ENCODE peak calls at places on chromosomes 1 and 21, in four cellular contexts. One of them, this sample, is unnamed.

GRCh38 chr1:158145173-158145719 is 35.4 kb upstream of the CD1D start:
- DNase-seq in GM23338: no peak
- DNase-seq in neural progenitor cell: no peak
- DNase-seq in left lung: no peak
- DNase-seq in this sample: peak

GRCh38 chr1:109197163-109198042 is 16.3 kb upstream of the SARS1 start:
- DNase-seq in GM23338: no peak
- DNase-seq in neural progenitor cell: no peak
- DNase-seq in left lung: no peak
- DNase-seq in this sample: peak

GRCh38 chr1:183472488-183473285 is at the start of gene SMG7:
- DNase-seq in neural progenitor cell: peak
- DNase-seq in GM23338: peak
- DNase-seq in left lung: peak
- DNase-seq in this sample: peak

GRCh38 chr21:40902299-40902698 is 55.3 kb upstream of the DSCAM start:
- DNase-seq in GM23338: no peak
- DNase-seq in neural progenitor cell: no peak
- DNase-seq in left lung: no peak
- DNase-seq in this sample: no peak

GRCh38 chr1:105485207-105485606 is 1571.3 kb upstream of the PRMT6 start:
- DNase-seq in GM23338: no peak
- DNase-seq in neural progenitor cell: no peak
- DNase-seq in left lung: no peak
- DNase-seq in this sample: peak

GRCh38 chr1:86436041-86436440 is 12.1 kb downstream of the CLCA2 start:
- DNase-seq in neural progenitor cell: no peak
- DNase-seq in left lung: no peak
- DNase-seq in GM23338: no peak
- DNase-seq in this sample: no peak

GRCh38 chr1:188986751-188987417 is 1490.8 kb downstream of the BRINP3 start:
- DNase-seq in left lung: peak
- DNase-seq in GM23338: no peak
- DNase-seq in neural progenitor cell: peak
- DNase-seq in this sample: no peak

GRCh38 chr1:102045752-102046151 is 49.0 kb upstream of the OLFM3 start:
- DNase-seq in neural progenitor cell: no peak
- DNase-seq in left lung: no peak
- DNase-seq in GM23338: no peak
- DNase-seq in this sample: no peak

GRCh38 chr1:226525750-226526149 is 22.8 kb upstream of the STUM start:
- DNase-seq in neural progenitor cell: no peak
- DNase-seq in GM23338: no peak
- DNase-seq in left lung: no peak
- DNase-seq in this sample: no peak

GRCh38 chr1:245441699-245442098 is 286.9 kb downstream of the KIF26B start:
- DNase-seq in GM23338: no peak
- DNase-seq in neural progenitor cell: no peak
- DNase-seq in left lung: no peak
- DNase-seq in this sample: no peak

GRCh38 chr1:235127203-235127602 is 1.4 kb downstream of the TOMM20 start:
- DNase-seq in neural progenitor cell: no peak
- DNase-seq in left lung: no peak
- DNase-seq in GM23338: no peak
- DNase-seq in this sample: no peak

GRCh38 chr21:46619846-46620245 is 15.0 kb upstream of the S100B start:
- DNase-seq in left lung: no peak
- DNase-seq in GM23338: no peak
- DNase-seq in neural progenitor cell: no peak
- DNase-seq in this sample: no peak

GRCh38 chr21:46620846-46621245 is 14.6 kb upstream of the PRMT2 start:
- DNase-seq in left lung: no peak
- DNase-seq in GM23338: no peak
- DNase-seq in neural progenitor cell: no peak
- DNase-seq in this sample: no peak

GRCh38 chr21:46621457-46622182 is 13.9 kb upstream of the PRMT2 start:
- DNase-seq in left lung: no peak
- DNase-seq in GM23338: no peak
- DNase-seq in neural progenitor cell: peak
- DNase-seq in this sample: no peak

GRCh38 chr21:46624050-46624449 is 11.4 kb upstream of the PRMT2 start:
- DNase-seq in GM23338: no peak
- DNase-seq in left lung: no peak
- DNase-seq in neural progenitor cell: no peak
- DNase-seq in this sample: no peak

DNA sequence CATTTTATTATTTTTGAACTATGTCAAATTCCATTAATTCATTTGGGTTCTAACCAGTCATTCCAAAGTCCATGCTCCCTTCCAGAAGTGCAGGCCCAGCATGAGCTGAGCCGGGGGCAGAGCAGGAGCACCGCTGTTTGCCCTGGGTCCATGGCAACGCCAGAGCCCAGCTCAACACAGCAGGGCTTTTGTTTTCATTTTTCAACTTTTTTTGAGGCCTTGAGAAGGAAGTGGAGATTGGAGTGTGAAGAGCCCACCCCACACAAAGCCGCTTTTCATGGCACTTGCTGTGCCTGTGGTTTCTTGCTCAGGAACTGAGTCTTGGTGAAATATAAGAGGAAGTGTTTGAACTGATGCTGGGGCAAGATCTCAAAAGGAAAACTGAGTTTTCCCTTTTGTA is 13.2 kb upstream of the PRMT2 start:
- DNase-seq in left lung: no peak
- DNase-seq in neural progenitor cell: peak
- DNase-seq in GM23338: peak
- DNase-seq in this sample: no peak
- H3K27ac ChIP-seq in left lung: peak
- H3K27ac ChIP-seq in neural progenitor cell: peak
- H3K27ac ChIP-seq in GM23338: no peak
- H3K27ac ChIP-seq in this sample: no peak

GRCh38 chr21:46664316-46664995 is 29.0 kb downstream of the PRMT2 start:
- DNase-seq in GM23338: no peak
- DNase-seq in neural progenitor cell: no peak
- DNase-seq in left lung: no peak
- DNase-seq in this sample: no peak

GRCh38 chr21:46668381-46668780 is 32.9 kb downstream of the PRMT2 start:
- DNase-seq in left lung: no peak
- DNase-seq in neural progenitor cell: no peak
- DNase-seq in GM23338: no peak
- DNase-seq in this sample: no peak

GRCh38 chr21:46665566-46665965 is 30.1 kb downstream of the PRMT2 start:
- DNase-seq in left lung: no peak
- DNase-seq in neural progenitor cell: no peak
- DNase-seq in GM23338: no peak
- DNase-seq in this sample: no peak

GRCh38 chr21:46667735-46668380 is 32.4 kb downstream of the PRMT2 start:
- DNase-seq in left lung: peak
- DNase-seq in neural progenitor cell: peak
- DNase-seq in GM23338: peak
- DNase-seq in this sample: peak

GRCh38 chr21:46667191-46667734 is 31.8 kb downstream of the PRMT2 start:
- DNase-seq in GM23338: peak
- DNase-seq in left lung: no peak
- DNase-seq in neural progenitor cell: peak
- DNase-seq in this sample: peak
- H3K27ac ChIP-seq in GM23338: no peak
- H3K27ac ChIP-seq in left lung: no peak
- H3K27ac ChIP-seq in neural progenitor cell: no peak
- H3K27ac ChIP-seq in this sample: peak

GRCh38 chr1:203306970-203307541 is 1.7 kb downstream of the BTG2 start:
- DNase-seq in GM23338: no peak
- DNase-seq in left lung: peak
- DNase-seq in neural progenitor cell: peak
- DNase-seq in this sample: no peak
- H3K27ac ChIP-seq in GM23338: no peak
- H3K27ac ChIP-seq in left lung: peak
- H3K27ac ChIP-seq in neural progenitor cell: no peak
- H3K27ac ChIP-seq in this sample: peak

DNA sequence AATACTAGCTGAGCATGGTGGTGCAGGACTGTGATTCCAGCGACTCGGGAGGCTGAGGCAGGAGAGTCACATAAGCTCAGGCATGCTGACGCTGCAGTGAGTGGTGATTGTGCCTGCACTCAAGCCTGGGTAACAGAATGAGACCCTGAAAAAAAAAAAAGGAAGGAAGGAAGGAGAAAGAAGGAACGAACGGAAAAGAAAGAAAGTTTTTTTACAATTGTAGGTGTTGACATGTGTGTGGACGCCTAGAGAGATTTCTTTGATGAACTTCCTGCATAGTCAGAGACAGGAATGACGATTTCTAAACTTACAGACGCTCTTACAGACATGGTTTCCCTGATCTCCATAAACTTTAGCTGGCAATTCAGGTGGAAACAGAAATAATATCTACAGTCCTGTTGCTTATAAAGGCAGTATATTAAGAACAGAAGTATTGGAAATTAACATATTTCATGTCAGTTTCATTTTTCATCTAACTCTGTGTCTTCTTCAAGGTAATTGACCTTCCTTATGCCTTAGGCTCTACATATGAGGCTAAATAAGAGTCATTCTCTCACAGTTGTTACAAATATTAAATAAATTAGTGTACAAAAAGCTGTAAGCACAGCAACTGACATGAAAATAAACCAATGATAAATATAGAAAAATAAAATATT is 4.1 kb downstream of the SAMSN1 start:
- DNase-seq in GM23338: no peak
- DNase-seq in neural progenitor cell: no peak
- DNase-seq in left lung: no peak
- DNase-seq in this sample: no peak
- H3K27ac ChIP-seq in GM23338: no peak
- H3K27ac ChIP-seq in neural progenitor cell: no peak
- H3K27ac ChIP-seq in left lung: peak
- H3K27ac ChIP-seq in this sample: no peak

DNA sequence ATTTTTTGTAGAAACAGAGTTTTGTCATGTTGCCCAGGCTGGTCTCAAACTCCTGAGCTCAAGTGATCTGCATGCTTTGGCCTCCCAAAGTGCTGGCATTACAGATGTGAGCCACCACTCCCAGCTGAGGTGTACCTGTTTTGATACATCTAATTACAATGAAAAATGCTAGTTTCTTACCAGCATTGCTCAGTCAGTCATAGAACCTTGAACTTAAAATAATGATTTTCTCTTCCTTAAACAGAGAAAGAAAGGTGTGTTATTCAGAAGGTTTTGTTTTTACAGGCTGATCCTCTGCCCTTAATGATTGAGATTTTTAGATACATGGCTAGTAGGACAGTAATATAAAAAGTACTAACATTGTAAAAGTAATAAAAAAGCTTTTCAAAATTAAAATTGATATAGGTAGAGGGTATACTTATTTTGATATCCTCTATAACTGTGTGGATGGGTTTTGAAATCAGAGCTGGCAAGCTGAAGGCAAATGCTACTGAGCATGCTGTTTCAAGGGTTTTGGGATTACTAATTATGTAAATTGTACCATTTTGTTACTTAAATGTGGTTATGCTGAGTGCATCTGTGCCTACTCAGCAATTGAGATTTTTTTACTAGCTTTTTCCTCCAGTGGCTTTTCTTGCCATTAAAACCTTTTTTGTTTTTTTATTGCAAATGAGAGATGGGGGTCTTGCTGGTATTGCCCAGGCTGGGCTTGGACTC is 16.1 kb downstream of the PRRC2C start:
- DNase-seq in GM23338: no peak
- DNase-seq in neural progenitor cell: no peak
- DNase-seq in left lung: no peak
- DNase-seq in this sample: no peak
- H3K27ac ChIP-seq in GM23338: no peak
- H3K27ac ChIP-seq in neural progenitor cell: no peak
- H3K27ac ChIP-seq in left lung: no peak
- H3K27ac ChIP-seq in this sample: no peak

GRCh38 chr1:23222331-23222730 is 5.0 kb upstream of the HTR1D start:
- DNase-seq in neural progenitor cell: no peak
- DNase-seq in left lung: no peak
- DNase-seq in GM23338: no peak
- DNase-seq in this sample: no peak

GRCh38 chr1:23221107-23221506 is 3.8 kb upstream of the HTR1D start:
- DNase-seq in GM23338: no peak
- DNase-seq in neural progenitor cell: no peak
- DNase-seq in left lung: no peak
- DNase-seq in this sample: no peak

GRCh38 chr1:23227806-23228205 is 10.5 kb upstream of the HTR1D start:
- DNase-seq in GM23338: no peak
- DNase-seq in neural progenitor cell: no peak
- DNase-seq in left lung: no peak
- DNase-seq in this sample: no peak

GRCh38 chr1:23222742-23223141 is 5.4 kb upstream of the HTR1D start:
- DNase-seq in neural progenitor cell: no peak
- DNase-seq in left lung: no peak
- DNase-seq in GM23338: no peak
- DNase-seq in this sample: no peak

DNA sequence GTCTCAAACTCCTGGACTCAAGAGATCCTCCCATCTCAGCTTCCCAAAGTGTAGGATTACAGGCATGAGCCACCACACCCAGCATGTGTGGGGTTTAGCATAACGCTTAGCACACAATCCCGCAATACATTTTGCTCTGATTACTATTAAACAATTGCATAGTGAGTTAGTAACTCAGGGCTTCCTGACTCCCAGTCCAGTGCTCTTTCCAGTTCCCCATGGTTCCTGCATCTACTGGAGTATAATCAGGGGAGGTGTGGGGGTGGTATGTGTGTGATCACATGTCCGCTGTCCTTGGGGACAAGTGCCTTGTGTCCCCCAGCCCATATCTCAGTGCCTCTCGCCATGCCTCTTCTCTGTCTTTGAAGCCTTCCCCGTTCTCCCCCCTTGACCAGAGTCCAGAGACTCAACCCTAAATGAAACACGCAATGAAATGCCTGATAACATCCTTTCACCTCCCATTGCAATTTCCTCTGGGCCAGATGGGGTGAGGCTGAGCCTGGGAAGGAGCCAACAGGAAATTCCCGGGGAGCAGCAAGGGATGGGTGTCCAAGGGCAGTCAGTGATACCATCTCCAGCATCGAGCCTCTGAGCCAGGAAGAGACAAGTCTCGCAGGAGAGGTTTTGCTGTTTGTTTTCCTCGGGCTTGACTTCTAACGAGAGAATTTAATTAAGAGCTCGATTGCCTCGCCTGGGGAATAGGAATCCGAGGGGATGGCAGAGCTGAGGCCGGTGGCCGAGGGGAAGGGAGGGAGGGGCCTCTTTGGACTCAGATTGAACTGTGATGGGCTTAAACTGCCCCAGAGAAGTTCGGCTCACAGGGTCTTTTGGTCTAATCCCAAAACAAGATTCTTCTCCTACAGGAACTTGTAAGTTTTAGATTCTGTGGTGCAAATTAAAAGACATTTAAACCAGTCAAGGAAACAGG is 7.7 kb upstream of the HTR1D start:
- DNase-seq in neural progenitor cell: no peak
- DNase-seq in left lung: no peak
- DNase-seq in GM23338: peak
- DNase-seq in this sample: peak
- H3K27ac ChIP-seq in neural progenitor cell: no peak
- H3K27ac ChIP-seq in left lung: peak
- H3K27ac ChIP-seq in GM23338: peak
- H3K27ac ChIP-seq in this sample: peak

DNA sequence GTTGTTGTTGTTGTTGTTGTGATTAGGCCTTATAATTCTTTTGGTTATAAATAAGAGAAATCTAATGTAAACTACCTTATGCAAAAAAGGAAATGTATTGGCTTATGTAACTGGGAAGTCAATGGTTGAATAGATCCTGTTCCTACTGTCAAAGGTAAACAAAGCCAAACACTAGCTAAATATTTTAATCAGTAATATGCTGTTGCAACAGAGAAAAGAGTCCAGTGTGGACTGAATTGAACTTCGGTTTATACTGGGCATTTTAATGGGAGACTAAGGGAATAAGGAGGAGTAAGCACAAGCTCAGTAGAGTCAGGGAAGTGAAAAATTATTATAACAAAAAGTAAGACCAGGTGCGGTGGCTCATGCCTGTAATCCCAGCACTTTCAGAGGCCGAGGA is 15.4 kb downstream of the MSH4 start:
- DNase-seq in left lung: no peak
- DNase-seq in neural progenitor cell: no peak
- DNase-seq in GM23338: no peak
- DNase-seq in this sample: no peak
- H3K27ac ChIP-seq in left lung: no peak
- H3K27ac ChIP-seq in neural progenitor cell: no peak
- H3K27ac ChIP-seq in GM23338: no peak
- H3K27ac ChIP-seq in this sample: no peak